ENCODE peak calls at places on chromosome 9, in nine cellular contexts. M, V, G, J, Z, P, H, F and K are unnamed samples.

GRCh38 chr9:123687246-123687721 is 242.6 kb downstream of the DENND1A start:
- DNase-seq in M (no peak), V (no peak), G (no peak), J (no peak), Z (no peak), P (peak; percentile 20), H (no peak), F (no peak), K (no peak)

GRCh38 chr9:96556701-96557461 is 62.8 kb downstream of the CDC14B start:
- DNase-seq in M (no peak), V (no peak), G (no peak), J (no peak), Z (peak; percentile 14), P (no peak), H (no peak), F (peak; percentile 42), K (no peak)

GRCh38 chr9:38687992-38688391 is 31.9 kb downstream of the FAM240B start:
- DNase-seq in M (no peak), V (no peak), G (no peak), J (no peak), Z (no peak), P (no peak), H (no peak), F (no peak), K (no peak)

GRCh38 chr9:109411818-109412352 is 86.2 kb downstream of the PTPN3 start:
- DNase-seq in M (peak; percentile 54), V (no peak), G (no peak), J (no peak), Z (peak; percentile 76), P (peak; percentile 23), H (no peak), F (no peak), K (no peak)

GRCh38 chr9:79471577-79472543 is 99.9 kb upstream of the TLE4 start:
- DNase-seq in M (no peak), V (no peak), G (no peak), J (peak; percentile 14), Z (peak; percentile 13), P (peak; percentile 68), H (no peak), F (peak; percentile 61), K (peak; percentile 6)

GRCh38 chr9:93634311-93635185 is 58.2 kb downstream of the PHF2 start:
- DNase-seq in M (no peak), V (no peak), G (no peak), J (no peak), Z (no peak), P (no peak), H (no peak), F (no peak), K (no peak)

GRCh38 chr9:33921967-33922895 is 105.3 kb downstream of the UBE2R2 start:
- DNase-seq in M (peak; percentile 55), V (no peak), G (no peak), J (no peak), Z (peak; percentile 75), P (peak; percentile 67), H (no peak), F (no peak), K (peak; percentile 9)

GRCh38 chr9:98429613-98430012 is 174.2 kb upstream of the TBC1D2 start:
- DNase-seq in M (no peak), V (no peak), G (no peak), J (no peak), Z (no peak), P (no peak), H (no peak), F (no peak), K (no peak)

GRCh38 chr9:95778957-95779356 is 96.5 kb upstream of the ERCC6L2 start:
- DNase-seq in M (no peak), V (no peak), G (no peak), J (no peak), Z (no peak), P (no peak), H (no peak), F (peak; percentile 78), K (no peak)

GRCh38 chr9:82934949-82935348 is 128.0 kb downstream of the RASEF start:
- DNase-seq in M (no peak), V (no peak), G (no peak), J (no peak), Z (peak; percentile 15), P (peak; percentile 9), H (no peak), F (no peak), K (no peak)

GRCh38 chr9:83284766-83285165 is 221.8 kb upstream of the RASEF start:
- DNase-seq in M (no peak), V (no peak), G (no peak), J (no peak), Z (no peak), P (no peak), H (no peak), F (no peak), K (no peak)

GRCh38 chr9:131046581-131047202 is 37.7 kb downstream of the LAMC3 start:
- DNase-seq in M (peak; percentile 78), V (peak; percentile 21), G (peak; percentile 40), J (peak; percentile 63), Z (peak; percentile 92), P (peak; percentile 87), H (peak; percentile 18), F (peak; percentile 80), K (peak; percentile 64)

GRCh38 chr9:117706421-117707150 is 2.4 kb downstream of the TLR4 start:
- DNase-seq in M (no peak), V (no peak), G (no peak), J (no peak), Z (no peak), P (no peak), H (peak; percentile 99), F (no peak), K (no peak)

GRCh38 chr9:133876144-133876543 is 116.0 kb downstream of the VAV2 start:
- DNase-seq in M (no peak), V (no peak), G (no peak), J (no peak), Z (peak; percentile 76), P (peak; percentile 39), H (no peak), F (no peak), K (no peak)

GRCh38 chr9:13587581-13587980 is 308.1 kb upstream of the MPDZ start:
- DNase-seq in M (no peak), V (no peak), G (no peak), J (no peak), Z (no peak), P (no peak), H (peak; percentile 77), F (no peak), K (no peak)

GRCh38 chr9:71285191-71285656 is 163.8 kb upstream of the TRPM3 start:
- DNase-seq in M (peak; percentile 5), V (no peak), G (peak; percentile 69), J (no peak), Z (peak; percentile 91), P (peak; percentile 56), H (peak; percentile 77), F (no peak), K (peak; percentile 38)

GRCh38 chr9:101028346-101029299 is at the start of gene PLPPR1:
- DNase-seq in M (no peak), V (no peak), G (peak; percentile 74), J (no peak), Z (peak; percentile 84), P (peak; percentile 79), H (peak; percentile 93), F (peak; percentile 41), K (no peak)

GRCh38 chr9:93028448-93029006 is 30.0 kb upstream of the SUSD3 start:
- DNase-seq in M (no peak), V (peak; percentile 8), G (no peak), J (peak; percentile 81), Z (peak; percentile 38), P (no peak), H (no peak), F (no peak), K (peak; percentile 91)